ENCODE peak calls at places on chromosome 4, in eight cellular contexts. A is fibroblast of lung, H is adipocyte, G is HepG2, E is endodermal cell, Y is neuronal stem cell, N is endothelial cell of umbilical vein, W is GM12878. Z is an unnamed sample.

GRCh38 chr4:98539741-98540140 is 118.7 kb downstream of the TSPAN5 start:
- DNase-seq in N (no peak), A (no peak), H (no peak), G (no peak), W (no peak), E (no peak), Y (no peak), Z (no peak)

GRCh38 chr4:1417522-1418390 is 11.5 kb upstream of the NKX1-1 start:
- DNase-seq in H (no peak), A (no peak), G (peak), Y (no peak), E (peak), W (no peak), N (no peak), Z (no peak)

GRCh38 chr4:574346-575161 is 1.5 kb downstream of the TMEM271 start:
- DNase-seq in N (no peak), A (no peak), G (no peak), E (no peak), H (no peak), W (no peak), Y (no peak), Z (no peak)

GRCh38 chr4:11765849-11766453 is 337.3 kb upstream of the HS3ST1 start:
- DNase-seq in E (peak), A (peak), H (peak), Y (peak), N (peak), G (peak), W (no peak), Z (peak)

GRCh38 chr4:159639924-159640323 is 537.0 kb downstream of the RAPGEF2 start:
- DNase-seq in Y (no peak), H (no peak), A (peak), W (no peak), N (no peak), E (no peak), G (no peak), Z (no peak)

GRCh38 chr4:103786014-103786413 is 66.2 kb upstream of the TACR3 start:
- DNase-seq in E (peak), W (peak), Y (peak), H (peak), N (peak), G (peak), A (peak), Z (no peak)

GRCh38 chr4:119286377-119287002 is 35.4 kb downstream of the FABP2 start:
- DNase-seq in E (no peak), W (no peak), N (peak), G (peak), A (peak), Y (peak), H (peak), Z (no peak)

GRCh38 chr4:106898621-106899230 is 137.4 kb downstream of the DKK2 start:
- DNase-seq in W (no peak), Y (peak), N (peak), G (peak), A (peak), E (peak), H (peak), Z (peak)

GRCh38 chr4:113740857-113741379 is 20.6 kb downstream of the CAMK2D start:
- DNase-seq in W (no peak), E (no peak), H (no peak), G (no peak), N (no peak), A (no peak), Y (no peak), Z (no peak)

GRCh38 chr4:45648846-45649245 is 475.0 kb downstream of the GABRG1 start:
- DNase-seq in W (no peak), H (no peak), N (no peak), G (no peak), E (no peak), A (no peak), Y (no peak), Z (no peak)

GRCh38 chr4:55255171-55255570 is 90.9 kb upstream of the SRD5A3 start:
- DNase-seq in N (no peak), Y (no peak), G (no peak), H (peak), A (peak), W (no peak), E (no peak), Z (no peak)

GRCh38 chr4:42417491-42417890 is 20.2 kb downstream of the SHISA3 start:
- DNase-seq in E (no peak), H (no peak), A (peak), W (no peak), Y (no peak), N (no peak), G (no peak), Z (no peak)

GRCh38 chr4:173316060-173316459 is 18.1 kb downstream of the HMGB2 start:
- DNase-seq in Y (no peak), G (no peak), E (no peak), A (no peak), H (no peak), N (no peak), W (no peak), Z (no peak)

GRCh38 chr4:10161146-10161545 is 44.5 kb upstream of the WDR1 start:
- DNase-seq in H (no peak), N (no peak), Y (no peak), E (no peak), G (no peak), A (no peak), W (no peak), Z (no peak)

GRCh38 chr4:47383829-47384427 is 79.6 kb downstream of the COMMD8 start:
- DNase-seq in Y (peak), H (peak), N (peak), A (peak), W (no peak), E (no peak), G (peak), Z (no peak)

GRCh38 chr4:130591091-130591490 is 1495.1 kb downstream of the C4orf33 start:
- DNase-seq in A (no peak), W (no peak), Y (no peak), N (no peak), H (no peak), E (no peak), G (no peak), Z (no peak)

GRCh38 chr4:107658400-107659326 is 61.4 kb downstream of the PAPSS1 start:
- DNase-seq in A (no peak), H (no peak), W (no peak), E (no peak), Y (no peak), G (no peak), N (peak), Z (no peak)

GRCh38 chr4:144223654-144224053 is 83.1 kb upstream of the GYPA start:
- DNase-seq in G (no peak), E (no peak), W (no peak), H (peak), N (no peak), A (no peak), Y (no peak), Z (no peak)

DNA sequence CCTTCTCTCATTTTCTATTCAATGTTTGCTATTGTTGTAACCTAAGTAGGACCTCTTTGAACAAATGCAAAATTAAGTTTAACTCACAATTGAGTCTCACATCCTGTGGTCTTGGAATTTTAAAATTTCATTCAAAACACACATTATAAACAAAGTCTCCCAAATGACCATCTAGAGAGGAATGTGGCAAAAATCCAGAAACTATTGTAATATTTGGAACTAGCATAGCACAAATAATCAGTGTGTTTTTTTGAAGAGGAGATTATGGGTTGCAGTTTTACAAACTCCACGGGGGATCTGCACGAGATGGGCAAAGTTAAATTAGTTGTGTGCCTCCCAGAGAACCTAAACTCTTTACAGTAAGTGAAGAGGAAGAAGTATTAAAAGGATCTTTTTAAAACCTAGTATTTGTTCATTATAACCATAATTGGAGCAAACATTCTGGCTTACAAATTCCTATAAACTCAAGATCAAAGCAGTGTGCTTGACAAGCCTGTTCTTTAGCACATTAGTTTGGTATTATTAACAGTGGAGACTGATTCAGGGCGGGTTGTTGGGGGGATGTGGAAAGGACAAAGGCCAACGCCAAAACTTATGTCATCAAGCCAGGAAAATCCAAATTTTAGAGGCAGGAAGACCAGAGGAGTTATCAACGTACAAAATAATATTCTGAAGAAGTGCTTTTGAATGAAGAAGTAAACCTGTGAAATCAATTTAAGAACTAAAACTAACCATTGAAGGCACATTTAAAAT is 22.4 kb upstream of the RBPJ start:
- DNase-seq in H (peak), W (no peak), Y (no peak), E (no peak), N (peak), A (peak), G (no peak), Z (no peak)
- H3K9ac ChIP-seq in H (peak), W (no peak), Y (no peak), E (no peak), N (no peak), A (no peak), G (no peak), Z (no peak)

GRCh38 chr4:184267673-184268573 is 50.2 kb upstream of the ENPP6 start:
- DNase-seq in W (peak), N (peak), G (peak), E (peak), A (peak), Y (no peak), H (peak), Z (peak)
- H3K9ac ChIP-seq in W (peak), N (peak), G (peak), E (no peak), A (peak), Y (no peak), H (peak), Z (peak)

GRCh38 chr4:110042540-110043517 is 130.1 kb downstream of the EGF start:
- DNase-seq in Y (no peak), W (no peak), E (no peak), G (no peak), A (no peak), H (peak), N (no peak), Z (no peak)
- H3K9ac ChIP-seq in Y (no peak), W (no peak), E (no peak), G (no peak), A (no peak), H (no peak), N (no peak), Z (no peak)

DNA sequence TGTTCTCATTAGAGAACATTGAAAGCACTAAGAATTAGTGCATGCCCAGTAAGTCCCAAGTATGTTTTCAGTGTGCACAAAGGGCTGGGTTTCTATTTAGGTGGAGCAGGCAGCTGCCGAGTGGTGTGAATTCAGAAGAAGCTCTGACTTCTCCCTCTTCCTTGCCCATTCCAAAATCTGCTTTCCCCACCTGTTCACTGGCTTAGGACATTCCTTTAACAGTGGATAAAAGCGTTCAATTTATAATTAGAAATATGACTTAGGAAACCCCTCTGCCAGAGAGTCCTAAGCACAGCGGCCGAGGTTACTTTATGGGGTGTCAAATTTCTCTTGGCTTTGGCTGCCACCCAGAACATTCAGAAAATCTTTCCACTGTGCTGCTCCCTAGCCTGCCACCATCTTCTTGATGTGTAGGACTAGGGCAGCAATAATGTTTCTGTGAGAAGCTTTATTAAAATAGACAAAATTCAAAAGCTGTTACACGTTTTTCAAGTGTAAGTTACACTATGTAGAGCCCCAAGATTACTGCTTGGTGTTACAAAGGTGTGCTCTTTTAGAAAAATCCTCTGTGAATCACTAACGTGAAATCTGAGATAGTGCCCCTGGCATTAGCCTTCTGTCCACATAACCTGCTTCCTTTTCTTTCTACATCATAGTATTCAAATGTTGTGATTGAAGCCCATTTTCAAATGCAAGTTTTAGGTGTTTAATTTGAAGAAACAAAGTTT is 191.6 kb upstream of the ANKRD50 start:
- DNase-seq in E (peak), Y (no peak), N (peak), W (no peak), H (peak), G (no peak), A (peak), Z (no peak)
- H3K9ac ChIP-seq in E (no peak), Y (no peak), N (peak), W (no peak), H (no peak), G (no peak), A (no peak), Z (no peak)

Z was measured in colonic mucosa.